ENCODE peak calls at places on chromosomes 5 and 9, in five cellular contexts. D is HEK293T, S is HepG2, Q is NT2/D1, Z is H1. V is an unnamed sample.

GRCh38 chr9:93203713-93204469 is 20.0 kb downstream of the WNK2 start:
- DNase-seq in D (no peak), S (no peak), Q (no peak), Z (no peak), V (no peak)

GRCh38 chr5:177371705-177372533 is 12.3 kb upstream of the SLC34A1 start:
- DNase-seq in D (no peak), S (no peak), Q (no peak), Z (no peak), V (no peak)

GRCh38 chr5:123450641-123451421 is 27.6 kb upstream of the CEP120 start:
- DNase-seq in D (no peak), S (no peak), Q (no peak), Z (no peak), V (no peak)

GRCh38 chr9:32378993-32379729 is 5.3 kb upstream of the ACO1 start:
- DNase-seq in D (peak), S (peak), Q (peak), Z (no peak), V (peak)

GRCh38 chr5:125700380-125700856 is 722.8 kb upstream of the GRAMD2B start:
- DNase-seq in D (peak), S (peak), Q (no peak), Z (no peak), V (no peak)

GRCh38 chr5:81856948-81857928 is 106.3 kb upstream of the SSBP2 start:
- DNase-seq in D (peak), S (no peak), Q (no peak), Z (no peak), V (no peak)

GRCh38 chr9:120712539-120713031 is 1.7 kb downstream of the MEGF9 start:
- DNase-seq in D (no peak), S (no peak), Q (no peak), Z (no peak), V (no peak)

GRCh38 chr5:32776203-32776602 is 65.1 kb downstream of the NPR3 start:
- DNase-seq in D (no peak), S (no peak), Q (no peak), Z (no peak), V (no peak)

GRCh38 chr9:121888438-121888775 is 204.7 kb downstream of the TTLL11 start:
- DNase-seq in D (no peak), S (no peak), Q (no peak), Z (no peak), V (no peak)

GRCh38 chr5:17248999-17249634 is 31.7 kb downstream of the BASP1 start:
- DNase-seq in D (no peak), S (no peak), Q (no peak), Z (peak), V (no peak)

GRCh38 chr9:127540664-127541041 is 71.4 kb upstream of the STXBP1 start:
- DNase-seq in D (no peak), S (no peak), Q (no peak), Z (no peak), V (no peak)

GRCh38 chr9:94801242-94801641 is 74.7 kb downstream of the AOPEP start:
- DNase-seq in D (no peak), S (no peak), Q (no peak), Z (no peak), V (no peak)

GRCh38 chr5:148991606-148992005 is 71.3 kb downstream of the SH3TC2 start:
- DNase-seq in D (no peak), S (no peak), Q (no peak), Z (no peak), V (no peak)

GRCh38 chr9:89935791-89936190 is 331.0 kb downstream of the GADD45G start:
- DNase-seq in D (no peak), S (no peak), Q (no peak), Z (no peak), V (no peak)

GRCh38 chr9:17938256-17938655 is 359.4 kb downstream of the SH3GL2 start:
- DNase-seq in D (no peak), S (no peak), Q (no peak), Z (no peak), V (no peak)

GRCh38 chr5:106959447-106959846 is 711.3 kb downstream of the EFNA5 start:
- DNase-seq in D (peak), S (no peak), Q (no peak), Z (no peak), V (no peak)

GRCh38 chr5:113215401-113216060 is 219.3 kb downstream of the TSSK1B start:
- DNase-seq in D (no peak), S (no peak), Q (no peak), Z (no peak), V (no peak)

GRCh38 chr5:80656425-80656824 is 1.6 kb upstream of the DHFR start:
- DNase-seq in D (no peak), S (peak), Q (no peak), Z (no peak), V (no peak)

GRCh38 chr5:39760385-39761198 is 335.8 kb upstream of the DAB2 start:
- DNase-seq in D (no peak), S (no peak), Q (no peak), Z (no peak), V (no peak)

GRCh38 chr9:5510360-5510931 is at the start of gene PDCD1LG2:
- DNase-seq in D (no peak), S (no peak), Q (no peak), Z (no peak), V (peak)

GRCh38 chr9:128723352-128723865 is 518 bp downstream of the ZDHHC12 start:
- DNase-seq in D (no peak), S (no peak), Q (no peak), Z (no peak), V (no peak)

GRCh38 chr9:129109952-129110739 is 447 bp downstream of the CRAT start:
- DNase-seq in D (no peak), S (peak), Q (no peak), Z (no peak), V (no peak)

GRCh38 chr9:109238677-109239076 is 71.6 kb upstream of the FRRS1L start:
- DNase-seq in D (no peak), S (no peak), Q (no peak), Z (no peak), V (no peak)

GRCh38 chr9:31034311-31034710 is 1350.1 kb upstream of the ACO1 start:
- DNase-seq in D (no peak), S (peak), Q (no peak), Z (no peak), V (no peak)

GRCh38 chr9:26811106-26811505 is 81.5 kb downstream of the CAAP1 start:
- DNase-seq in D (no peak), S (no peak), Q (no peak), Z (no peak), V (no peak)

GRCh38 chr5:123047706-123048105 is 11.2 kb upstream of the PPIC start:
- DNase-seq in D (no peak), S (no peak), Q (no peak), Z (no peak), V (no peak)

GRCh38 chr9:132946624-132947295 is 2.3 kb upstream of the TSC1 start:
- DNase-seq in D (no peak), S (peak), Q (peak), Z (peak), V (no peak)

GRCh38 chr5:14669415-14669814 is 4.9 kb downstream of the OTULIN start:
- DNase-seq in D (no peak), S (no peak), Q (no peak), Z (no peak), V (no peak)

GRCh38 chr5:14672508-14673394 is 8.2 kb downstream of the OTULIN start:
- DNase-seq in D (no peak), S (no peak), Q (no peak), Z (no peak), V (no peak)

GRCh38 chr5:14669975-14670374 is 5.5 kb downstream of the OTULIN start:
- DNase-seq in D (no peak), S (peak), Q (no peak), Z (no peak), V (no peak)

GRCh38 chr5:14672082-14672481 is 7.6 kb downstream of the OTULIN start:
- DNase-seq in D (no peak), S (no peak), Q (no peak), Z (no peak), V (no peak)

DNA sequence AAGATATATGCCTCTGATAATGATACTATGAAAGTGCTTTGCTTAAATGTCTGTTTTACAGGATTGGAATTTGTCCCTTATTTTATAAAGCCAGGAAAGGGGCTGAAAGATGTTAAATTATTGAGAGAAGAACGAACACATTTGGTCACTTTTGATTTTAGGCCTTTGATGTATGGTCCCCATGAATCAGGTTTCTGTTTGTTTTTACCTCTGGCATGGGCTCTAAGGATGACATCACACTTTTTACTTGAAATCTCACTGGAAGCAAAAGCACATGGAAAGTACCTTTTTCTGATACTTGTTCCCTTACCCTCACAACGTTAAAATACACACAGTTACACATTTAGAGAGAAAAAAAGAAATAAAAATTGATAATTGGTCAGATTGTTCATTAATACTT is 6.9 kb downstream of the OTULIN start:
- DNase-seq in D (no peak), S (no peak), Q (no peak), Z (no peak), V (no peak)
- TF ChIP-seq SUZ12 in D (no peak), S (no peak), Q (no peak), Z (no peak), V (no peak)

GRCh38 chr5:135073771-135074345 is 39.8 kb upstream of the PITX1 start:
- DNase-seq in D (no peak), S (no peak), Q (no peak), Z (no peak), V (no peak)
- TF ChIP-seq SUZ12 in D (no peak), S (no peak), Q (no peak), Z (no peak), V (no peak)

GRCh38 chr5:54398191-54398590 is 57.3 kb upstream of the HSPB3 start:
- DNase-seq in D (no peak), S (no peak), Q (no peak), Z (no peak), V (no peak)
- TF ChIP-seq SUZ12 in D (no peak), S (no peak), Q (no peak), Z (no peak), V (no peak)

GRCh38 chr5:174837919-174838902 is 113.8 kb downstream of the MSX2 start:
- DNase-seq in D (peak), S (no peak), Q (peak), Z (no peak), V (no peak)
- TF ChIP-seq SUZ12 in D (no peak), S (no peak), Q (no peak), Z (no peak), V (no peak)

DNA sequence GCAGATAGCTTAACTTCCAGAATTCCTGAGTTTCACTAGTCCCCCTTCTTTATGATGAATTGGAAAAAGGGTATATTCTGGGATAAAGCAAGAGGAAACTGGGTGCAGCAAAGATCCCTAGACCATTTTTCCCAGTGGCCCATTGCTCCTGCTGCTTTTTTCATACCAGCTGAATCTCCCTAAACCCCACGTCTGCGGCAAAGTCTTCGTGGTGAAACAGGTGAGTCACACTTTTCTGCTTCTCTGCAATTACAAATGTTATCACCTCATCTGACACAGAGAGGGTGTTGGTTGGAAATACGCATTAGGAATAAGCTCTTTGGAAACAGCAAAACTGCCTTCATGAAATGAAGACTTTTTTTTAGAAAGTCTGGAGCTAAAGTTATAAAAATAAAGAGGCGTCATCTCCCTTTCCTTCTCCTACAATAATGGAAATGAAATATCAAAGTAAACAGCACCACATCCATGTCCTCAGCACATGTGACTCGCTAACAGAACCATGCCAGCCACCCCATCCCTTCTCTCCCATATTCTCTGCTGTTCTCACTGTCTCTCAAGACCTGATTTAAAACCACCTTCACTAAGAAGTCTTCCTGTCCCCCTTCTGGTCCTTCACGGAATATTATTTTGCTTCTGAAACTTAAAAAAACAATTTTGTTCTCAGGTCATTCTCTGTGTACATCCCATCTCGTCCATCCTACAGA is 39.5 kb upstream of the GLRX start:
- DNase-seq in D (no peak), S (no peak), Q (no peak), Z (no peak), V (no peak)
- TF ChIP-seq SUZ12 in D (no peak), S (no peak), Q (no peak), Z (no peak), V (no peak)